ENCODE peak calls at places on chromosomes 2 and 18, in five cellular contexts. Z is astrocyte of the cerebellum, I is HFFc6, Q is pancreas, F is sigmoid colon. L is an unnamed sample.
A peak's percentile ranks its signal among the peaks of the same experiment; 100 is the strongest.

GRCh38 chr2:64141711-64142405 is 2.4 kb downstream of the PELI1 start:
- DNase-seq in Z (no peak), I (no peak), Q (no peak), F (no peak), L (no peak)

GRCh38 chr2:46780411-46780800 is 135.2 kb downstream of the MCFD2 start:
- DNase-seq in Z (peak; percentile 32), I (no peak), Q (no peak), F (peak; percentile 88), L (no peak)

GRCh38 chr2:188000189-188000588 is 291.5 kb upstream of the GULP1 start:
- DNase-seq in Z (no peak), I (no peak), Q (no peak), F (no peak), L (no peak)

GRCh38 chr2:37472959-37473358 is 128.5 kb downstream of the QPCT start:
- DNase-seq in Z (no peak), I (peak; percentile 48), Q (no peak), F (no peak), L (no peak)

GRCh38 chr18:31041346-31042067 is 1.0 kb downstream of the DSC3 start:
- DNase-seq in Z (no peak), I (no peak), Q (peak; percentile 56), F (no peak), L (peak; percentile 16)

GRCh38 chr2:150549381-150549780 is 61.9 kb upstream of the RND3 start:
- DNase-seq in Z (no peak), I (no peak), Q (no peak), F (no peak), L (no peak)

GRCh38 chr2:189499137-189499536 is 57.9 kb downstream of the WDR75 start:
- DNase-seq in Z (no peak), I (no peak), Q (no peak), F (no peak), L (no peak)

GRCh38 chr2:190705280-190705679 is 56.4 kb downstream of the NAB1 start:
- DNase-seq in Z (no peak), I (no peak), Q (no peak), F (no peak), L (no peak)

GRCh38 chr18:44133483-44133882 is 547.2 kb upstream of the SETBP1 start:
- DNase-seq in Z (no peak), I (no peak), Q (no peak), F (no peak), L (no peak)

GRCh38 chr2:46376586-46377286 is 79.5 kb downstream of the EPAS1 start:
- DNase-seq in Z (no peak), I (no peak), Q (no peak), F (no peak), L (no peak)

GRCh38 chr2:96618599-96619283 is 19.4 kb downstream of the KANSL3 start:
- DNase-seq in Z (no peak), I (no peak), Q (no peak), F (no peak), L (no peak)

GRCh38 chr2:96895032-96895708 is 25.3 kb upstream of the SEMA4C start:
- DNase-seq in Z (no peak), I (no peak), Q (peak; percentile 44), F (no peak), L (no peak)

GRCh38 chr2:55618649-55619055 is 1.2 kb upstream of the PPP4R3B start:
- DNase-seq in Z (no peak), I (peak; percentile 49), Q (peak; percentile 62), F (peak; percentile 74), L (peak; percentile 39)

GRCh38 chr2:129891341-129892320 is 87.8 kb upstream of the RAB6C start:
- DNase-seq in Z (no peak), I (no peak), Q (no peak), F (peak; percentile 19), L (no peak)

GRCh38 chr18:43507842-43508481 is 230.7 kb upstream of the SYT4 start:
- DNase-seq in Z (no peak), I (no peak), Q (no peak), F (no peak), L (no peak)

GRCh38 chr2:24920813-24921441 is 890 bp upstream of the ADCY3 start:
- DNase-seq in Z (no peak), I (no peak), Q (no peak), F (no peak), L (no peak)

GRCh38 chr2:20704886-20705285 is 37.9 kb downstream of the GDF7 start:
- DNase-seq in Z (no peak), I (peak; percentile 28), Q (no peak), F (no peak), L (no peak)

GRCh38 chr2:69138247-69138754 is 125.3 kb downstream of the ANTXR1 start:
- DNase-seq in Z (peak; percentile 74), I (peak; percentile 73), Q (no peak), F (no peak), L (no peak)

GRCh38 chr2:241904011-241904718 is 34.6 kb downstream of the RTP5 start:
- DNase-seq in Z (no peak), I (no peak), Q (peak; percentile 63), F (no peak), L (no peak)
- TF ChIP-seq CTCF in Z (no peak), I (no peak), Q (no peak), F (no peak), L (no peak)

DNA sequence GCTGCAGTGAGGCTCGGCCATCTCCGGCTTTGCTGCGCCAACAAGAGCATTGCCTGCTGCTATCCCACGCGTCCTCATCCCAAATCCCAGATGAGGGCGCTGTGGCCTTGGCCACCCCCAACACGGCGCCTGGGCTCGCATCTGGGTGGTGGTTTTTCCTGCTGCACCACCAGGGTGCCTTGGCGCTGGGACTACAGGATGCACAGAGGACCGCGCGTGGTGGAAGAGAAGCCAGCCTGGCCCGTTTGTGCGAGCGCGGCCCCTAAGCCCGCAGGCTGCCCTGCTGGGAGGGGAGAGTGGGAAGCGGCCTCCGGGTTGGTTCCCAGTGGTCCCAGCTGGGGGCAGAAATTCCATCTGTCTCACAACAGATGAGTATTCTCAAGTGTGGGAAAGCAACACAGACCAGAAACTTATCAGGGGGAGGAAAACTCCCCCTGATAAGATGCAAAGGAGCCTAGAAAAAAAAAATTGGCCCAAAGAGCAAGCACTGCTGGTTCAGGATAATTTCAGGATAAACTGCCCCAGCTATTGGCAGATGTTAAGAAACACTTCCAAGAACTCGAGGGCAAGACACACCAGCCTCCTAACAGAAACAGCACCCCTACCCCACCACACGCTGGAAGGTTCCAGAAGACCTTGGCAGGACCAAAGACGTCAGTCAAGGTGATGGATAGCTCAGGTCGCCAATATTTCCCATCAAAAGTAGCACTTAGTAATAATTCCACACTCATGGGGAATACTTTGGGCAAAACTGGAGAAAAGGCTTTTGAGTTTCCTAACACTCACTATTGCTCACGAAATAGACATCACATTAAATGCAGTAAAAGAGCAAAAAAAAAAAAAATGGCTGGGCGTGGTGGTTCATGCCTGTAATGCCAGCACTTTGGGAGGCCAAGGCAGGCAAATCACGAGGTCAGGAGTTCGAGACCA is 152.1 kb downstream of the PXDN start:
- DNase-seq in Z (peak; percentile 90), I (no peak), Q (peak; percentile 70), F (peak; percentile 92), L (peak; percentile 59)
- TF ChIP-seq CTCF in Z (peak; percentile 66), I (peak; percentile 50), Q (peak; percentile 13), F (peak; percentile 82), L (peak; percentile 64)

GRCh38 chr2:231928481-231928880 is 2.3 kb upstream of the NPPC start:
- DNase-seq in Z (no peak), I (no peak), Q (peak; percentile 24), F (peak; percentile 53), L (no peak)
- TF ChIP-seq CTCF in Z (peak; percentile 14), I (peak; percentile 41), Q (no peak), F (no peak), L (no peak)

GRCh38 chr18:54127759-54128378 is 96.6 kb downstream of the MBD2 start:
- DNase-seq in Z (peak; percentile 32), I (peak; percentile 43), Q (no peak), F (no peak), L (peak; percentile 48)
- TF ChIP-seq CTCF in Z (peak; percentile 72), I (peak; percentile 81), Q (peak; percentile 17), F (no peak), L (peak; percentile 71)